ENCODE peak calls at places on chromosomes 6 and 20, in ten cellular contexts. One of them, this sample, is unnamed.

GRCh38 chr20:47576516-47577033 is 74.9 kb downstream of the NCOA3 start:
- DNase-seq in endothelial cell of umbilical vein: peak
- DNase-seq in K562: peak
- DNase-seq in SK-N-SH: peak
- DNase-seq in suprapubic skin: no peak
- DNase-seq in HL-60: no peak
- DNase-seq in transverse colon: peak
- DNase-seq in vagina: no peak
- DNase-seq in esophagus muscularis mucosa: peak
- DNase-seq in GM23338: peak
- DNase-seq in this sample: peak

GRCh38 chr6:126880926-126881325 is 237.5 kb upstream of the RSPO3 start:
- DNase-seq in transverse colon: no peak
- DNase-seq in K562: no peak
- DNase-seq in SK-N-SH: no peak
- DNase-seq in suprapubic skin: no peak
- DNase-seq in HL-60: peak
- DNase-seq in esophagus muscularis mucosa: no peak
- DNase-seq in GM23338: no peak
- DNase-seq in endothelial cell of umbilical vein: no peak
- DNase-seq in vagina: no peak
- DNase-seq in this sample: no peak

GRCh38 chr6:81613606-81614005 is 138.9 kb downstream of the TENT5A start:
- DNase-seq in suprapubic skin: no peak
- DNase-seq in transverse colon: no peak
- DNase-seq in vagina: no peak
- DNase-seq in GM23338: no peak
- DNase-seq in esophagus muscularis mucosa: no peak
- DNase-seq in K562: no peak
- DNase-seq in endothelial cell of umbilical vein: peak
- DNase-seq in SK-N-SH: no peak
- DNase-seq in HL-60: peak
- DNase-seq in this sample: no peak

GRCh38 chr6:25504661-25505060 is 147.4 kb upstream of the SCGN start:
- DNase-seq in GM23338: no peak
- DNase-seq in endothelial cell of umbilical vein: no peak
- DNase-seq in suprapubic skin: no peak
- DNase-seq in SK-N-SH: no peak
- DNase-seq in HL-60: no peak
- DNase-seq in transverse colon: no peak
- DNase-seq in vagina: no peak
- DNase-seq in K562: no peak
- DNase-seq in esophagus muscularis mucosa: no peak
- DNase-seq in this sample: no peak

GRCh38 chr6:133807531-133807930 is 81.4 kb upstream of the TCF21 start:
- DNase-seq in SK-N-SH: no peak
- DNase-seq in K562: no peak
- DNase-seq in esophagus muscularis mucosa: no peak
- DNase-seq in GM23338: no peak
- DNase-seq in HL-60: no peak
- DNase-seq in vagina: no peak
- DNase-seq in endothelial cell of umbilical vein: no peak
- DNase-seq in suprapubic skin: no peak
- DNase-seq in transverse colon: no peak
- DNase-seq in this sample: no peak

GRCh38 chr20:56781108-56781739 is 152.1 kb downstream of the TFAP2C start:
- DNase-seq in endothelial cell of umbilical vein: no peak
- DNase-seq in HL-60: no peak
- DNase-seq in transverse colon: no peak
- DNase-seq in SK-N-SH: no peak
- DNase-seq in suprapubic skin: peak
- DNase-seq in GM23338: no peak
- DNase-seq in K562: no peak
- DNase-seq in esophagus muscularis mucosa: no peak
- DNase-seq in vagina: no peak
- DNase-seq in this sample: no peak

GRCh38 chr6:44199883-44200282 is 16.8 kb upstream of the MYMX start:
- DNase-seq in vagina: no peak
- DNase-seq in transverse colon: no peak
- DNase-seq in K562: no peak
- DNase-seq in HL-60: no peak
- DNase-seq in esophagus muscularis mucosa: no peak
- DNase-seq in SK-N-SH: no peak
- DNase-seq in endothelial cell of umbilical vein: no peak
- DNase-seq in GM23338: no peak
- DNase-seq in suprapubic skin: no peak
- DNase-seq in this sample: no peak

GRCh38 chr6:134328792-134329191 is 10.9 kb upstream of the SGK1 start:
- DNase-seq in K562: no peak
- DNase-seq in vagina: no peak
- DNase-seq in endothelial cell of umbilical vein: no peak
- DNase-seq in HL-60: no peak
- DNase-seq in GM23338: no peak
- DNase-seq in transverse colon: no peak
- DNase-seq in suprapubic skin: no peak
- DNase-seq in SK-N-SH: no peak
- DNase-seq in esophagus muscularis mucosa: no peak
- DNase-seq in this sample: no peak

GRCh38 chr6:113762611-113763010 is 94.5 kb upstream of the MARCKS start:
- DNase-seq in HL-60: no peak
- DNase-seq in endothelial cell of umbilical vein: no peak
- DNase-seq in transverse colon: no peak
- DNase-seq in vagina: no peak
- DNase-seq in K562: no peak
- DNase-seq in esophagus muscularis mucosa: no peak
- DNase-seq in SK-N-SH: no peak
- DNase-seq in GM23338: no peak
- DNase-seq in suprapubic skin: no peak
- DNase-seq in this sample: no peak

GRCh38 chr6:70575899-70576298 is 9.2 kb downstream of the SDHAF4 start:
- DNase-seq in HL-60: no peak
- DNase-seq in GM23338: no peak
- DNase-seq in SK-N-SH: no peak
- DNase-seq in endothelial cell of umbilical vein: no peak
- DNase-seq in esophagus muscularis mucosa: peak
- DNase-seq in transverse colon: peak
- DNase-seq in suprapubic skin: no peak
- DNase-seq in vagina: no peak
- DNase-seq in K562: no peak
- DNase-seq in this sample: no peak

GRCh38 chr6:163533443-163533842 is 118.9 kb downstream of the QKI start:
- DNase-seq in esophagus muscularis mucosa: no peak
- DNase-seq in endothelial cell of umbilical vein: peak
- DNase-seq in vagina: no peak
- DNase-seq in HL-60: peak
- DNase-seq in SK-N-SH: no peak
- DNase-seq in K562: no peak
- DNase-seq in suprapubic skin: no peak
- DNase-seq in GM23338: no peak
- DNase-seq in transverse colon: no peak
- DNase-seq in this sample: peak

GRCh38 chr20:31943052-31943471 is 8.8 kb downstream of the PDRG1 start:
- DNase-seq in K562: no peak
- DNase-seq in suprapubic skin: no peak
- DNase-seq in esophagus muscularis mucosa: no peak
- DNase-seq in SK-N-SH: no peak
- DNase-seq in transverse colon: no peak
- DNase-seq in endothelial cell of umbilical vein: no peak
- DNase-seq in GM23338: no peak
- DNase-seq in vagina: no peak
- DNase-seq in HL-60: no peak
- DNase-seq in this sample: peak

GRCh38 chr20:31948008-31948407 is 3.8 kb downstream of the PDRG1 start:
- DNase-seq in suprapubic skin: no peak
- DNase-seq in endothelial cell of umbilical vein: no peak
- DNase-seq in vagina: no peak
- DNase-seq in transverse colon: no peak
- DNase-seq in GM23338: no peak
- DNase-seq in esophagus muscularis mucosa: no peak
- DNase-seq in HL-60: no peak
- DNase-seq in SK-N-SH: no peak
- DNase-seq in K562: no peak
- DNase-seq in this sample: no peak

GRCh38 chr20:31949877-31950646 is 1.8 kb downstream of the PDRG1 start:
- DNase-seq in transverse colon: no peak
- DNase-seq in suprapubic skin: no peak
- DNase-seq in K562: peak
- DNase-seq in SK-N-SH: no peak
- DNase-seq in vagina: no peak
- DNase-seq in GM23338: no peak
- DNase-seq in esophagus muscularis mucosa: no peak
- DNase-seq in endothelial cell of umbilical vein: no peak
- DNase-seq in HL-60: no peak
- DNase-seq in this sample: no peak

GRCh38 chr20:31945790-31946189 is 6.1 kb downstream of the PDRG1 start:
- DNase-seq in suprapubic skin: no peak
- DNase-seq in K562: no peak
- DNase-seq in esophagus muscularis mucosa: no peak
- DNase-seq in endothelial cell of umbilical vein: no peak
- DNase-seq in GM23338: no peak
- DNase-seq in SK-N-SH: no peak
- DNase-seq in HL-60: no peak
- DNase-seq in transverse colon: no peak
- DNase-seq in vagina: no peak
- DNase-seq in this sample: no peak

DNA sequence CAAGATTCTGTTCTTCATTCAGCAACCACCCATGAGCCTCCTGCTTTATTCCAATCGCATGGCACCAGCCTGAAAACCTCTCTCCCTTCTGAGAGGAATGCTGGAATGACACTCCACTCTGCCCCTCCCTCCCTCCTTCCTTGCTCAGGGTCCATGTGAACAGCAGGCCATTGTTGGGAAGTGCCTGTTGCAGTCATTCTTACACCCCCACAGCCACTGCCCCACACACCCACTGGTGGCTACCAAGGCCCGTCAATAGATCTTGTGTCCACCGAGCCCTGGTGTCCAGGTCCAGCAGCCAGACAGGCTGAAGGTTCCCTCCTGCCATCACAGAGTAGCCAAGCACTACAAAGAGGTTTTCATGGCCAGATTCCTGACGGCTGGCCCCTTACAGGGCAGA is 6.5 kb downstream of the PDRG1 start:
- DNase-seq in transverse colon: no peak
- DNase-seq in GM23338: no peak
- DNase-seq in HL-60: no peak
- DNase-seq in vagina: no peak
- DNase-seq in endothelial cell of umbilical vein: no peak
- DNase-seq in K562: no peak
- DNase-seq in suprapubic skin: no peak
- DNase-seq in SK-N-SH: no peak
- DNase-seq in esophagus muscularis mucosa: no peak
- DNase-seq in this sample: no peak
- TF ChIP-seq POLR2AphosphoS5 in transverse colon: no peak
- TF ChIP-seq POLR2AphosphoS5 in GM23338: no peak
- TF ChIP-seq POLR2AphosphoS5 in HL-60: no peak
- TF ChIP-seq POLR2AphosphoS5 in vagina: no peak
- TF ChIP-seq POLR2AphosphoS5 in endothelial cell of umbilical vein: no peak
- TF ChIP-seq POLR2AphosphoS5 in K562: no peak
- TF ChIP-seq POLR2AphosphoS5 in suprapubic skin: no peak
- TF ChIP-seq POLR2AphosphoS5 in SK-N-SH: no peak
- TF ChIP-seq POLR2AphosphoS5 in esophagus muscularis mucosa: no peak
- TF ChIP-seq POLR2AphosphoS5 in this sample: no peak

GRCh38 chr6:43125555-43125954 is 45.5 kb upstream of the SRF start:
- DNase-seq in esophagus muscularis mucosa: no peak
- DNase-seq in GM23338: no peak
- DNase-seq in K562: no peak
- DNase-seq in suprapubic skin: no peak
- DNase-seq in vagina: no peak
- DNase-seq in HL-60: no peak
- DNase-seq in endothelial cell of umbilical vein: no peak
- DNase-seq in transverse colon: no peak
- DNase-seq in SK-N-SH: no peak
- DNase-seq in this sample: no peak

GRCh38 chr6:43124481-43124880 is 46.6 kb upstream of the SRF start:
- DNase-seq in endothelial cell of umbilical vein: no peak
- DNase-seq in transverse colon: no peak
- DNase-seq in HL-60: no peak
- DNase-seq in esophagus muscularis mucosa: no peak
- DNase-seq in vagina: no peak
- DNase-seq in suprapubic skin: no peak
- DNase-seq in SK-N-SH: no peak
- DNase-seq in K562: no peak
- DNase-seq in GM23338: no peak
- DNase-seq in this sample: no peak

GRCh38 chr6:43125119-43125518 is 46.0 kb upstream of the SRF start:
- DNase-seq in transverse colon: no peak
- DNase-seq in suprapubic skin: no peak
- DNase-seq in K562: no peak
- DNase-seq in GM23338: no peak
- DNase-seq in SK-N-SH: peak
- DNase-seq in esophagus muscularis mucosa: no peak
- DNase-seq in HL-60: no peak
- DNase-seq in endothelial cell of umbilical vein: no peak
- DNase-seq in vagina: no peak
- DNase-seq in this sample: no peak

GRCh38 chr6:43122146-43122545 is 46.0 kb downstream of the PTK7 start:
- DNase-seq in HL-60: no peak
- DNase-seq in SK-N-SH: no peak
- DNase-seq in K562: no peak
- DNase-seq in suprapubic skin: no peak
- DNase-seq in endothelial cell of umbilical vein: no peak
- DNase-seq in transverse colon: no peak
- DNase-seq in esophagus muscularis mucosa: no peak
- DNase-seq in vagina: no peak
- DNase-seq in GM23338: no peak
- DNase-seq in this sample: no peak

GRCh38 chr6:43123691-43124314 is 47.3 kb upstream of the SRF start:
- DNase-seq in K562: no peak
- DNase-seq in esophagus muscularis mucosa: no peak
- DNase-seq in GM23338: peak
- DNase-seq in suprapubic skin: no peak
- DNase-seq in HL-60: no peak
- DNase-seq in SK-N-SH: peak
- DNase-seq in vagina: no peak
- DNase-seq in endothelial cell of umbilical vein: no peak
- DNase-seq in transverse colon: no peak
- DNase-seq in this sample: no peak
- H3K27ac ChIP-seq in K562: no peak
- H3K27ac ChIP-seq in esophagus muscularis mucosa: peak
- H3K27ac ChIP-seq in GM23338: peak
- H3K27ac ChIP-seq in suprapubic skin: peak
- H3K27ac ChIP-seq in HL-60: no peak
- H3K27ac ChIP-seq in SK-N-SH: peak
- H3K27ac ChIP-seq in vagina: peak
- H3K27ac ChIP-seq in endothelial cell of umbilical vein: no peak
- H3K27ac ChIP-seq in transverse colon: peak
- H3K27ac ChIP-seq in this sample: no peak

GRCh38 chr20:5821627-5822215 is 71.5 kb downstream of the SHLD1 start:
- DNase-seq in SK-N-SH: no peak
- DNase-seq in GM23338: no peak
- DNase-seq in K562: no peak
- DNase-seq in suprapubic skin: no peak
- DNase-seq in transverse colon: no peak
- DNase-seq in endothelial cell of umbilical vein: no peak
- DNase-seq in HL-60: no peak
- DNase-seq in esophagus muscularis mucosa: no peak
- DNase-seq in vagina: no peak
- DNase-seq in this sample: no peak
- TF ChIP-seq POLR2AphosphoS5 in SK-N-SH: no peak
- TF ChIP-seq POLR2AphosphoS5 in GM23338: no peak
- TF ChIP-seq POLR2AphosphoS5 in K562: no peak
- TF ChIP-seq POLR2AphosphoS5 in suprapubic skin: no peak
- TF ChIP-seq POLR2AphosphoS5 in transverse colon: no peak
- TF ChIP-seq POLR2AphosphoS5 in endothelial cell of umbilical vein: no peak
- TF ChIP-seq POLR2AphosphoS5 in HL-60: no peak
- TF ChIP-seq POLR2AphosphoS5 in esophagus muscularis mucosa: no peak
- TF ChIP-seq POLR2AphosphoS5 in vagina: no peak
- TF ChIP-seq POLR2AphosphoS5 in this sample: no peak

GRCh38 chr6:139313784-139314545 is 22.2 kb upstream of the TXLNB start:
- DNase-seq in endothelial cell of umbilical vein: no peak
- DNase-seq in HL-60: no peak
- DNase-seq in suprapubic skin: no peak
- DNase-seq in transverse colon: no peak
- DNase-seq in K562: no peak
- DNase-seq in GM23338: peak
- DNase-seq in esophagus muscularis mucosa: no peak
- DNase-seq in SK-N-SH: no peak
- DNase-seq in vagina: no peak
- DNase-seq in this sample: no peak
- H3K27ac ChIP-seq in endothelial cell of umbilical vein: no peak
- H3K27ac ChIP-seq in HL-60: no peak
- H3K27ac ChIP-seq in suprapubic skin: no peak
- H3K27ac ChIP-seq in transverse colon: no peak
- H3K27ac ChIP-seq in K562: no peak
- H3K27ac ChIP-seq in GM23338: peak
- H3K27ac ChIP-seq in esophagus muscularis mucosa: no peak
- H3K27ac ChIP-seq in SK-N-SH: no peak
- H3K27ac ChIP-seq in vagina: no peak
- H3K27ac ChIP-seq in this sample: no peak

This sample was measured in prostate gland.